ENCODE peak calls at places on chromosomes 2 and 18, in eight cellular contexts. O is GM12878, W is A549, M is prostate gland, B is right lobe of liver, S is ovary, X is heart left ventricle, R is uterus. K is an unnamed sample.

GRCh38 chr18:55405655-55406373 is 182.2 kb downstream of the TCF4 start:
- DNase-seq in O (no peak), W (peak; percentile 26), M (peak; percentile 61), B (no peak), S (peak; percentile 95), X (peak; percentile 87), R (peak; percentile 89), K (peak; percentile 95)

GRCh38 chr2:28810384-28811285 is at the start of gene SPDYA:
- DNase-seq in O (no peak), W (peak; percentile 68), M (peak; percentile 61), B (peak; percentile 68), S (peak; percentile 78), X (peak; percentile 86), R (peak; percentile 58), K (peak; percentile 87)

GRCh38 chr18:59453468-59453961 is 94.5 kb upstream of the LMAN1 start:
- DNase-seq in O (no peak), W (no peak), M (no peak), B (no peak), S (no peak), X (no peak), R (no peak), K (no peak)

GRCh38 chr2:215529271-215529670 is 93.4 kb upstream of the FN1 start:
- DNase-seq in O (no peak), W (no peak), M (no peak), B (no peak), S (no peak), X (no peak), R (no peak), K (no peak)

GRCh38 chr2:68837164-68837860 is 33.9 kb downstream of the BMP10 start:
- DNase-seq in O (peak; percentile 13), W (peak; percentile 66), M (no peak), B (peak; percentile 81), S (peak; percentile 34), X (peak; percentile 81), R (peak; percentile 63), K (peak; percentile 81)

GRCh38 chr2:17461087-17461475 is 57.2 kb downstream of the RAD51AP2 start:
- DNase-seq in O (no peak), W (no peak), M (no peak), B (no peak), S (no peak), X (no peak), R (no peak), K (no peak)

GRCh38 chr2:86774862-86775261 is 15.9 kb downstream of the CD8A start:
- DNase-seq in O (no peak), W (no peak), M (no peak), B (no peak), S (no peak), X (no peak), R (no peak), K (no peak)

GRCh38 chr18:8791171-8791651 is 85.9 kb downstream of the MTCL1 start:
- DNase-seq in O (no peak), W (no peak), M (no peak), B (no peak), S (no peak), X (no peak), R (no peak), K (peak; percentile 89)

GRCh38 chr2:71471276-71471675 is 17.9 kb downstream of the DYSF start:
- DNase-seq in O (no peak), W (no peak), M (no peak), B (no peak), S (no peak), X (no peak), R (no peak), K (no peak)

GRCh38 chr2:181957668-181958067 is 28.0 kb upstream of the PPP1R1C start:
- DNase-seq in O (no peak), W (no peak), M (no peak), B (no peak), S (no peak), X (no peak), R (no peak), K (no peak)

GRCh38 chr2:22442051-22442450 is 942.9 kb upstream of the KLHL29 start:
- DNase-seq in O (no peak), W (no peak), M (no peak), B (no peak), S (no peak), X (no peak), R (no peak), K (no peak)

GRCh38 chr2:169712791-169713227 is 18.5 kb downstream of the PHOSPHO2 start:
- DNase-seq in O (no peak), W (no peak), M (no peak), B (no peak), S (no peak), X (no peak), R (no peak), K (no peak)

GRCh38 chr2:147689510-147689909 is 155.3 kb upstream of the ACVR2A start:
- DNase-seq in O (peak; percentile 77), W (no peak), M (no peak), B (no peak), S (no peak), X (no peak), R (no peak), K (no peak)

GRCh38 chr2:189933911-189934399 is 128.6 kb downstream of the MSTN start:
- DNase-seq in O (no peak), W (peak; percentile 22), M (no peak), B (no peak), S (no peak), X (no peak), R (no peak), K (no peak)

GRCh38 chr2:174338626-174339570 is 4.1 kb downstream of the SP9 start:
- DNase-seq in O (no peak), W (no peak), M (no peak), B (no peak), S (no peak), X (no peak), R (no peak), K (no peak)

GRCh38 chr2:71671203-71671602 is 217.8 kb downstream of the DYSF start:
- DNase-seq in O (no peak), W (no peak), M (peak; percentile 2), B (no peak), S (no peak), X (no peak), R (no peak), K (no peak)

GRCh38 chr2:27001851-27002369 is 30.9 kb upstream of the TMEM214 start:
- DNase-seq in O (no peak), W (no peak), M (no peak), B (no peak), S (no peak), X (no peak), R (no peak), K (peak; percentile 46)

GRCh38 chr2:19667085-19667484 is 234.7 kb downstream of the TTC32 start:
- DNase-seq in O (no peak), W (peak; percentile 40), M (no peak), B (no peak), S (no peak), X (no peak), R (no peak), K (no peak)

GRCh38 chr2:235773188-235773928 is 279.5 kb downstream of the AGAP1 start:
- DNase-seq in O (no peak), W (no peak), M (no peak), B (no peak), S (no peak), X (no peak), R (no peak), K (no peak)

GRCh38 chr18:56245856-56246575 is 392.4 kb downstream of the TXNL1 start:
- DNase-seq in O (no peak), W (no peak), M (no peak), B (no peak), S (no peak), X (no peak), R (no peak), K (no peak)

GRCh38 chr2:230323385-230324106 is 3.4 kb upstream of the SP140L start:
- DNase-seq in O (no peak), W (peak; percentile 58), M (no peak), B (no peak), S (no peak), X (no peak), R (no peak), K (no peak)

GRCh38 chr2:254231-254630 is 9.6 kb downstream of the SH3YL1 start:
- DNase-seq in O (no peak), W (no peak), M (no peak), B (no peak), S (no peak), X (no peak), R (no peak), K (no peak)

GRCh38 chr2:85161626-85161960 is 28.4 kb downstream of the TCF7L1 start:
- DNase-seq in O (no peak), W (no peak), M (no peak), B (no peak), S (no peak), X (no peak), R (no peak), K (no peak)

GRCh38 chr2:43414586-43415125 is 181.2 kb downstream of the THADA start:
- DNase-seq in O (no peak), W (no peak), M (no peak), B (no peak), S (no peak), X (no peak), R (no peak), K (no peak)
- H3K27ac ChIP-seq in O (no peak overlapping the region), W (no peak overlapping the region), M (peak overlapping the region; percentile 65), B (no peak overlapping the region), S (no peak overlapping the region), X (no peak overlapping the region), R (peak overlapping the region; percentile 80), K (peak overlapping the region; percentile 59)

DNA sequence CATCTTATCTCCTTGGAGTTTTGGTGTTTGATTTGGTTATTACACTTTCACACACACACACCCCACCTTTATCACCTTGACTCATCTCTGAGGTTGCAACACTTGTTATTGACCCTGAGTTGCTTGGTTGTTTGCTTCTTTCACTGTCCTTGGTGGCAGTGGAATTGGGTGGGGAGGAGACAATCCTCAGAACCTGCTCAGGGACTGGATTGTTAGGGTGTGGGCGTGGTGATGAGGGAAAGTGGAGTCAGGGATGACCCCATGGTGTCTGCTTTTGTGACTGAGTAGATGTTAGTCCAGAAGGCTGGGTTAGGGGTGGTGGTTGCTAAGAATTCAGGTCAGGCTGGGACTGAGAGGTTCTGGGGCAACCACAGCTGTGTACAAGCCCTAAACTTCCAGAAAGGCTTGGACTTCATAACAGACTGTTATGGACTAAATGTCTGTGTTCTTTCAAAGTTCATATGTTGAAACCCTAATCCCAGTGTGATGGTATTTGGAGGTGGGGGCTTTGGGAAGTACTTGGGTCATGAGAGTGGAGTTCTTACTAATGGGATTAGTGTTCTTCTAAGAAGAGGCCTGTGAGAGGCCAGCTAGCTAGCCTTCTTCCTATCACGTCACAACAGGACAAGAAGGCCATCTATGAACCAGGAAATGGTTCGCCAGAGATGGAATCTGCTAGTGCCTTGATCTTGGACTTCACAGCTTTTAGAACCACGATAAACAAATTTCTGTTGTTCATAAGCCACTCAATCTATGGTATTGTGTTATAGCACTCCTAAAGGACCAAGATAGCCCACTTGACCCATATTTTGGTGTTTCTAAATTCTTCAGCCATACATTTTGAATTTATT is 3.4 kb upstream of the DIS3L2 start:
- DNase-seq in O (no peak), W (no peak), M (no peak), B (no peak), S (no peak), X (no peak), R (no peak), K (no peak)
- TF ChIP-seq POLR2A in O (no peak), W (no peak), M (no peak), B (no peak), S (no peak), X (no peak), R (no peak), K (no peak)

GRCh38 chr2:231960810-231961348 is 634 bp upstream of the DIS3L2 start:
- DNase-seq in O (no peak), W (peak; percentile 53), M (no peak), B (no peak), S (no peak), X (no peak), R (peak; percentile 23), K (no peak)
- H3K27ac ChIP-seq in O (peak overlapping the region; percentile 58), W (peak overlapping the region; percentile 99), M (peak overlapping the region; percentile 72), B (peak overlapping the region; percentile 79), S (peak overlapping the region; percentile 44), X (peak overlapping the region; percentile 81), R (peak overlapping the region; percentile 64), K (peak overlapping the region; percentile 87)

GRCh38 chr2:80312282-80312839 is 7.8 kb upstream of the LRRTM1 start:
- DNase-seq in O (no peak), W (no peak), M (no peak), B (no peak), S (no peak), X (no peak), R (no peak), K (no peak)
- TF ChIP-seq POLR2A in O (no peak), W (no peak), M (no peak), B (no peak), S (no peak), X (no peak), R (no peak), K (no peak)

K was measured in testis.